ENCODE peak calls at places on chromosomes 7 and 10, in eight cellular contexts. One of them, this sample, is unnamed.

GRCh38 chr7:7114575-7115291 is 67.6 kb upstream of the C1GALT1 start:
- DNase-seq in WTC11: no peak
- DNase-seq in endodermal cell: no peak
- DNase-seq in neural crest cell: no peak
- DNase-seq in NB4: no peak
- DNase-seq in BJ: no peak
- DNase-seq in spleen: no peak
- DNase-seq in HFFc6: no peak
- DNase-seq in this sample: no peak

GRCh38 chr7:39691821-39692220 is 68.4 kb downstream of the RALA start:
- DNase-seq in NB4: no peak
- DNase-seq in BJ: peak; percentile 39
- DNase-seq in neural crest cell: no peak
- DNase-seq in WTC11: no peak
- DNase-seq in HFFc6: peak; percentile 79
- DNase-seq in endodermal cell: no peak
- DNase-seq in spleen: no peak
- DNase-seq in this sample: no peak

GRCh38 chr10:12508165-12508564 is 158.8 kb downstream of the CAMK1D start:
- DNase-seq in NB4: no peak
- DNase-seq in neural crest cell: no peak
- DNase-seq in BJ: no peak
- DNase-seq in spleen: no peak
- DNase-seq in endodermal cell: no peak
- DNase-seq in HFFc6: no peak
- DNase-seq in WTC11: no peak
- DNase-seq in this sample: no peak

GRCh38 chr10:27383595-27384542 is 120.2 kb upstream of the RAB18 start:
- DNase-seq in endodermal cell: no peak
- DNase-seq in BJ: no peak
- DNase-seq in HFFc6: no peak
- DNase-seq in neural crest cell: no peak
- DNase-seq in WTC11: no peak
- DNase-seq in NB4: no peak
- DNase-seq in spleen: no peak
- DNase-seq in this sample: no peak

GRCh38 chr10:84264611-84265141 is 19.8 kb downstream of the RGR start:
- DNase-seq in endodermal cell: peak; percentile 92
- DNase-seq in HFFc6: peak; percentile 37
- DNase-seq in NB4: peak; percentile 61
- DNase-seq in BJ: no peak
- DNase-seq in neural crest cell: peak; percentile 76
- DNase-seq in WTC11: peak; percentile 84
- DNase-seq in spleen: peak; percentile 85
- DNase-seq in this sample: peak; percentile 78

GRCh38 chr7:43307522-43307921 is 195.1 kb downstream of the HECW1 start:
- DNase-seq in neural crest cell: no peak
- DNase-seq in BJ: no peak
- DNase-seq in WTC11: no peak
- DNase-seq in endodermal cell: no peak
- DNase-seq in NB4: peak; percentile 19
- DNase-seq in spleen: no peak
- DNase-seq in HFFc6: no peak
- DNase-seq in this sample: no peak

GRCh38 chr7:68269410-68269809 is 1272.8 kb downstream of the TYW1 start:
- DNase-seq in endodermal cell: no peak
- DNase-seq in BJ: no peak
- DNase-seq in NB4: no peak
- DNase-seq in neural crest cell: no peak
- DNase-seq in WTC11: no peak
- DNase-seq in spleen: no peak
- DNase-seq in HFFc6: no peak
- DNase-seq in this sample: no peak

GRCh38 chr7:107560898-107561516 is 2.7 kb downstream of the COG5 start:
- DNase-seq in endodermal cell: no peak
- DNase-seq in BJ: no peak
- DNase-seq in WTC11: no peak
- DNase-seq in HFFc6: no peak
- DNase-seq in spleen: no peak
- DNase-seq in NB4: peak; percentile 59
- DNase-seq in neural crest cell: no peak
- DNase-seq in this sample: no peak

GRCh38 chr7:85186521-85187241 is at the start of gene SEMA3D:
- DNase-seq in HFFc6: peak; percentile 75
- DNase-seq in neural crest cell: peak; percentile 83
- DNase-seq in WTC11: peak; percentile 87
- DNase-seq in BJ: no peak
- DNase-seq in endodermal cell: peak; percentile 96
- DNase-seq in NB4: peak; percentile 79
- DNase-seq in spleen: peak; percentile 93
- DNase-seq in this sample: peak; percentile 87

GRCh38 chr10:18658301-18658991 is 785 bp upstream of the ARL5B start:
- DNase-seq in WTC11: no peak
- DNase-seq in endodermal cell: no peak
- DNase-seq in NB4: peak; percentile 3
- DNase-seq in spleen: peak; percentile 84
- DNase-seq in HFFc6: peak; percentile 16
- DNase-seq in neural crest cell: no peak
- DNase-seq in BJ: no peak
- DNase-seq in this sample: no peak

GRCh38 chr7:73769481-73770001 is 529 bp downstream of the CLDN3 start:
- DNase-seq in HFFc6: no peak
- DNase-seq in NB4: no peak
- DNase-seq in neural crest cell: no peak
- DNase-seq in endodermal cell: no peak
- DNase-seq in WTC11: no peak
- DNase-seq in BJ: no peak
- DNase-seq in spleen: no peak
- DNase-seq in this sample: no peak

GRCh38 chr7:46767071-46767470 is 814.8 kb downstream of the TNS3 start:
- DNase-seq in endodermal cell: no peak
- DNase-seq in neural crest cell: no peak
- DNase-seq in WTC11: no peak
- DNase-seq in HFFc6: no peak
- DNase-seq in spleen: no peak
- DNase-seq in NB4: no peak
- DNase-seq in BJ: no peak
- DNase-seq in this sample: no peak

GRCh38 chr7:95320663-95321062 is 3.7 kb downstream of the PON1 start:
- DNase-seq in HFFc6: no peak
- DNase-seq in WTC11: no peak
- DNase-seq in NB4: no peak
- DNase-seq in endodermal cell: no peak
- DNase-seq in BJ: no peak
- DNase-seq in spleen: no peak
- DNase-seq in neural crest cell: no peak
- DNase-seq in this sample: no peak

GRCh38 chr10:93150289-93150688 is 76.6 kb downstream of the CYP26A1 start:
- DNase-seq in spleen: no peak
- DNase-seq in endodermal cell: no peak
- DNase-seq in HFFc6: peak; percentile 17
- DNase-seq in WTC11: no peak
- DNase-seq in BJ: peak; percentile 27
- DNase-seq in NB4: peak; percentile 35
- DNase-seq in neural crest cell: no peak
- DNase-seq in this sample: no peak

GRCh38 chr7:19572566-19572965 is 136.3 kb downstream of the POLR1F start:
- DNase-seq in spleen: no peak
- DNase-seq in endodermal cell: no peak
- DNase-seq in HFFc6: no peak
- DNase-seq in WTC11: no peak
- DNase-seq in NB4: no peak
- DNase-seq in BJ: no peak
- DNase-seq in neural crest cell: no peak
- DNase-seq in this sample: no peak

GRCh38 chr7:50265968-50266694 is 38.4 kb upstream of the IKZF1 start:
- DNase-seq in spleen: no peak
- DNase-seq in neural crest cell: no peak
- DNase-seq in WTC11: no peak
- DNase-seq in HFFc6: no peak
- DNase-seq in NB4: peak; percentile 41
- DNase-seq in endodermal cell: no peak
- DNase-seq in BJ: no peak
- DNase-seq in this sample: no peak

GRCh38 chr10:78852856-78853255 is 215.9 kb upstream of the ZMIZ1 start:
- DNase-seq in neural crest cell: no peak
- DNase-seq in spleen: no peak
- DNase-seq in endodermal cell: peak; percentile 88
- DNase-seq in NB4: peak; percentile 47
- DNase-seq in WTC11: peak; percentile 71
- DNase-seq in HFFc6: peak; percentile 19
- DNase-seq in BJ: no peak
- DNase-seq in this sample: peak; percentile 22

GRCh38 chr7:24907311-24907886 is 72.6 kb downstream of the OSBPL3 start:
- DNase-seq in WTC11: no peak
- DNase-seq in BJ: no peak
- DNase-seq in HFFc6: peak; percentile 42
- DNase-seq in spleen: no peak
- DNase-seq in endodermal cell: no peak
- DNase-seq in NB4: peak; percentile 55
- DNase-seq in neural crest cell: no peak
- DNase-seq in this sample: no peak

GRCh38 chr7:108973075-108973474 is 403.4 kb downstream of the DNAJB9 start:
- DNase-seq in BJ: no peak
- DNase-seq in WTC11: no peak
- DNase-seq in NB4: peak; percentile 24
- DNase-seq in endodermal cell: no peak
- DNase-seq in neural crest cell: no peak
- DNase-seq in HFFc6: no peak
- DNase-seq in spleen: no peak
- DNase-seq in this sample: no peak
- TF ChIP-seq CTCF in BJ: no peak
- TF ChIP-seq CTCF in WTC11: no peak
- TF ChIP-seq CTCF in NB4: no peak
- TF ChIP-seq CTCF in endodermal cell: peak; percentile 75
- TF ChIP-seq CTCF in neural crest cell: peak; percentile 71
- TF ChIP-seq CTCF in HFFc6: no peak
- TF ChIP-seq CTCF in spleen: no peak
- TF ChIP-seq CTCF in this sample: peak; percentile 41

GRCh38 chr7:25995216-25995615 is 156.8 kb upstream of the NFE2L3 start:
- DNase-seq in spleen: no peak
- DNase-seq in neural crest cell: no peak
- DNase-seq in endodermal cell: no peak
- DNase-seq in BJ: no peak
- DNase-seq in NB4: no peak
- DNase-seq in HFFc6: no peak
- DNase-seq in WTC11: no peak
- DNase-seq in this sample: no peak

GRCh38 chr7:26001662-26002244 is 150.2 kb upstream of the NFE2L3 start:
- DNase-seq in NB4: no peak
- DNase-seq in WTC11: no peak
- DNase-seq in endodermal cell: no peak
- DNase-seq in HFFc6: no peak
- DNase-seq in BJ: no peak
- DNase-seq in spleen: no peak
- DNase-seq in neural crest cell: no peak
- DNase-seq in this sample: no peak

GRCh38 chr7:25998499-25998898 is 153.5 kb upstream of the NFE2L3 start:
- DNase-seq in NB4: no peak
- DNase-seq in spleen: no peak
- DNase-seq in endodermal cell: no peak
- DNase-seq in WTC11: no peak
- DNase-seq in neural crest cell: no peak
- DNase-seq in HFFc6: no peak
- DNase-seq in BJ: no peak
- DNase-seq in this sample: no peak

GRCh38 chr7:25994433-25994988 is 157.5 kb upstream of the NFE2L3 start:
- DNase-seq in HFFc6: no peak
- DNase-seq in WTC11: no peak
- DNase-seq in NB4: no peak
- DNase-seq in spleen: no peak
- DNase-seq in neural crest cell: no peak
- DNase-seq in BJ: no peak
- DNase-seq in endodermal cell: no peak
- DNase-seq in this sample: no peak

DNA sequence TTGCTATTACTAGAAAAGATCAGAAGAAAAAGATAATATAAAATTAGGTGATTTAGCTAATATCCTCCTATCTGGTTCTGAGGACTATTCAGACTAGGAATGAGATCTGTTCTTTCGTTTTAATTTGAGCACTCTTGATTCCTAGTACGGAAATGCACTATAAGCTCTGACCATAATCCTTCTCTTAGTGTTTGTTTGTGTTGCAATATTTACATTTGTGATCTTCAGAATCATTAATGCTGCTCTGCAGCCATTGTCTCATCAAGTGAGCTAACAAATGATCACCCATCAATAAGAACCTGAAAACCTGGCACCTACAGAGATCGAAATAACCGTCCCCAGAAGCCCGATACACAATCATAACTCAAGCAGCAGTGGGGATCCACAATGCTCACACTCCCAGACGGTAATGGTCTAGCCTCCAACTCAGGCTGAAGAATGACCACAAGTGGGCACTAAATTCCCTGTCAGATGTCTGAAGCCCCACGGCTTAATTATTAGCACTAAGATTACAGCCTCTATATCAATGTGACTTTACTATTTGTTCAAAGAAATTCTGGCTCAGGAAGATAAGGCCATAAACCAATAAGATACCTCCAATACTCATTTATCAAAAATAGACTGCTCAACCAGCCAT is 156.0 kb upstream of the NFE2L3 start:
- DNase-seq in neural crest cell: no peak
- DNase-seq in endodermal cell: no peak
- DNase-seq in WTC11: no peak
- DNase-seq in HFFc6: no peak
- DNase-seq in NB4: no peak
- DNase-seq in BJ: no peak
- DNase-seq in spleen: no peak
- DNase-seq in this sample: no peak
- TF ChIP-seq CTCF in neural crest cell: no peak
- TF ChIP-seq CTCF in endodermal cell: peak; percentile 64
- TF ChIP-seq CTCF in WTC11: no peak
- TF ChIP-seq CTCF in HFFc6: no peak
- TF ChIP-seq CTCF in NB4: peak; percentile 25
- TF ChIP-seq CTCF in BJ: no peak
- TF ChIP-seq CTCF in spleen: no peak
- TF ChIP-seq CTCF in this sample: no peak

GRCh38 chr10:24000271-24000813 is 208.6 kb upstream of the KIAA1217 start:
- DNase-seq in neural crest cell: no peak
- DNase-seq in BJ: no peak
- DNase-seq in HFFc6: no peak
- DNase-seq in NB4: no peak
- DNase-seq in endodermal cell: no peak
- DNase-seq in spleen: no peak
- DNase-seq in WTC11: no peak
- DNase-seq in this sample: no peak

GRCh38 chr10:23999445-23999844 is 209.5 kb upstream of the KIAA1217 start:
- DNase-seq in NB4: no peak
- DNase-seq in BJ: no peak
- DNase-seq in neural crest cell: no peak
- DNase-seq in spleen: no peak
- DNase-seq in endodermal cell: no peak
- DNase-seq in WTC11: no peak
- DNase-seq in HFFc6: no peak
- DNase-seq in this sample: no peak

GRCh38 chr10:23994459-23995046 is 214.4 kb upstream of the KIAA1217 start:
- DNase-seq in WTC11: peak; percentile 74
- DNase-seq in HFFc6: peak; percentile 23
- DNase-seq in endodermal cell: peak; percentile 92
- DNase-seq in NB4: peak; percentile 45
- DNase-seq in neural crest cell: peak; percentile 73
- DNase-seq in spleen: no peak
- DNase-seq in BJ: no peak
- DNase-seq in this sample: peak; percentile 80
- TF ChIP-seq CTCF in WTC11: peak; percentile 76
- TF ChIP-seq CTCF in HFFc6: peak; percentile 85
- TF ChIP-seq CTCF in endodermal cell: peak; percentile 93
- TF ChIP-seq CTCF in NB4: peak; percentile 58
- TF ChIP-seq CTCF in neural crest cell: peak; percentile 96
- TF ChIP-seq CTCF in spleen: no peak
- TF ChIP-seq CTCF in BJ: peak; percentile 85
- TF ChIP-seq CTCF in this sample: peak; percentile 83

GRCh38 chr10:97795886-97796285 is 24.1 kb upstream of the SFRP5 start:
- DNase-seq in neural crest cell: no peak
- DNase-seq in NB4: no peak
- DNase-seq in BJ: no peak
- DNase-seq in HFFc6: no peak
- DNase-seq in endodermal cell: peak; percentile 72
- DNase-seq in spleen: no peak
- DNase-seq in WTC11: peak; percentile 57
- DNase-seq in this sample: no peak
- TF ChIP-seq CTCF in neural crest cell: no peak
- TF ChIP-seq CTCF in NB4: no peak
- TF ChIP-seq CTCF in BJ: no peak
- TF ChIP-seq CTCF in HFFc6: peak; percentile 11
- TF ChIP-seq CTCF in endodermal cell: peak; percentile 66
- TF ChIP-seq CTCF in spleen: no peak
- TF ChIP-seq CTCF in WTC11: no peak
- TF ChIP-seq CTCF in this sample: no peak

This sample was measured in nephron progenitor cell.